ENCODE peak calls at places on chromosomes 6 and 20, in seven cellular contexts. One of them, this sample, is unnamed.

GRCh38 chr6:3202999-3203696 is 24.3 kb downstream of the TUBB2B start:
- DNase-seq in iris pigment epithelial cell: peak; percentile 95
- DNase-seq in NCI-H1092: no peak
- DNase-seq in kidney: no peak
- DNase-seq in GM13977: peak; percentile 34
- DNase-seq in adipocyte: peak; percentile 36
- DNase-seq in substantia nigra: no peak
- DNase-seq in this sample: no peak

GRCh38 chr6:1393641-1394283 is 4.4 kb downstream of the FOXF2 start:
- DNase-seq in substantia nigra: no peak
- DNase-seq in iris pigment epithelial cell: peak; percentile 47
- DNase-seq in adipocyte: no peak
- DNase-seq in kidney: peak; percentile 68
- DNase-seq in NCI-H1092: no peak
- DNase-seq in GM13977: no peak
- DNase-seq in this sample: no peak

GRCh38 chr6:101666256-101666655 is 272.7 kb downstream of the GRIK2 start:
- DNase-seq in kidney: no peak
- DNase-seq in GM13977: no peak
- DNase-seq in substantia nigra: no peak
- DNase-seq in iris pigment epithelial cell: peak; percentile 67
- DNase-seq in adipocyte: peak; percentile 47
- DNase-seq in NCI-H1092: no peak
- DNase-seq in this sample: no peak

GRCh38 chr6:155492061-155492735 is 36.6 kb upstream of the NOX3 start:
- DNase-seq in GM13977: no peak
- DNase-seq in substantia nigra: no peak
- DNase-seq in iris pigment epithelial cell: no peak
- DNase-seq in kidney: no peak
- DNase-seq in NCI-H1092: no peak
- DNase-seq in adipocyte: no peak
- DNase-seq in this sample: no peak

GRCh38 chr6:156917213-156917612 is 140.0 kb downstream of the ARID1B start:
- DNase-seq in GM13977: peak; percentile 58
- DNase-seq in NCI-H1092: no peak
- DNase-seq in kidney: no peak
- DNase-seq in substantia nigra: no peak
- DNase-seq in iris pigment epithelial cell: no peak
- DNase-seq in adipocyte: no peak
- DNase-seq in this sample: no peak

GRCh38 chr6:116512709-116513108 is 1.3 kb downstream of the CALHM5 start:
- DNase-seq in NCI-H1092: no peak
- DNase-seq in adipocyte: peak; percentile 30
- DNase-seq in GM13977: no peak
- DNase-seq in iris pigment epithelial cell: no peak
- DNase-seq in kidney: no peak
- DNase-seq in substantia nigra: no peak
- DNase-seq in this sample: no peak

GRCh38 chr20:51595744-51596143 is 53.2 kb upstream of the NFATC2 start:
- DNase-seq in substantia nigra: no peak
- DNase-seq in adipocyte: no peak
- DNase-seq in kidney: no peak
- DNase-seq in iris pigment epithelial cell: no peak
- DNase-seq in NCI-H1092: no peak
- DNase-seq in GM13977: no peak
- DNase-seq in this sample: no peak

GRCh38 chr20:32621071-32621913 is 36.2 kb upstream of the NOL4L start:
- DNase-seq in GM13977: peak; percentile 66
- DNase-seq in iris pigment epithelial cell: no peak
- DNase-seq in NCI-H1092: no peak
- DNase-seq in substantia nigra: no peak
- DNase-seq in kidney: no peak
- DNase-seq in adipocyte: no peak
- DNase-seq in this sample: no peak

GRCh38 chr6:118680452-118681095 is 29.2 kb upstream of the CEP85L start:
- DNase-seq in GM13977: no peak
- DNase-seq in iris pigment epithelial cell: no peak
- DNase-seq in kidney: no peak
- DNase-seq in substantia nigra: peak; percentile 7
- DNase-seq in adipocyte: no peak
- DNase-seq in NCI-H1092: no peak
- DNase-seq in this sample: no peak

GRCh38 chr20:25464501-25465204 is 57.2 kb downstream of the GINS1 start:
- DNase-seq in GM13977: no peak
- DNase-seq in kidney: no peak
- DNase-seq in substantia nigra: no peak
- DNase-seq in adipocyte: no peak
- DNase-seq in NCI-H1092: no peak
- DNase-seq in iris pigment epithelial cell: no peak
- DNase-seq in this sample: no peak

GRCh38 chr20:32920530-32921298 is 62.0 kb downstream of the EFCAB8 start:
- DNase-seq in kidney: no peak
- DNase-seq in NCI-H1092: no peak
- DNase-seq in iris pigment epithelial cell: no peak
- DNase-seq in substantia nigra: no peak
- DNase-seq in GM13977: no peak
- DNase-seq in adipocyte: no peak
- DNase-seq in this sample: no peak

GRCh38 chr6:130896249-130896648 is 69.0 kb downstream of the SMLR1 start:
- DNase-seq in NCI-H1092: no peak
- DNase-seq in substantia nigra: no peak
- DNase-seq in iris pigment epithelial cell: no peak
- DNase-seq in GM13977: no peak
- DNase-seq in kidney: no peak
- DNase-seq in adipocyte: no peak
- DNase-seq in this sample: no peak

GRCh38 chr20:62132421-62132820 is 10.1 kb downstream of the LSM14B start:
- DNase-seq in substantia nigra: no peak
- DNase-seq in NCI-H1092: no peak
- DNase-seq in adipocyte: no peak
- DNase-seq in iris pigment epithelial cell: no peak
- DNase-seq in kidney: no peak
- DNase-seq in GM13977: no peak
- DNase-seq in this sample: peak; percentile 81

This sample was measured in right cardiac atrium.